ENCODE peak calls at places on chromosomes 11 and 22, in four cellular contexts. M is adrenal gland, K is brain microvascular endothelial cell, S is tibial nerve. N is an unnamed sample.

GRCh38 chr11:15710593-15711260 is 596.0 kb downstream of the INSC start:
- DNase-seq in S (no peak), M (no peak), K (no peak), N (no peak)

GRCh38 chr11:126140106-126140931 is 71.1 kb downstream of the RPUSD4 start:
- DNase-seq in K (no peak), M (no peak), S (no peak), N (no peak)

GRCh38 chr22:18032455-18033101 is 8.2 kb upstream of the MICAL3 start:
- DNase-seq in S (no peak), M (no peak), K (peak; percentile 14), N (peak; percentile 81)

GRCh38 chr22:35349704-35350538 is 31.0 kb upstream of the HMOX1 start:
- DNase-seq in M (peak; percentile 62), K (no peak), S (no peak), N (peak; percentile 68)

GRCh38 chr11:42631223-42631843 is 680.5 kb upstream of the API5 start:
- DNase-seq in S (no peak), M (peak; percentile 36), K (peak; percentile 36), N (no peak)

GRCh38 chr11:82233211-82233610 is 500.5 kb downstream of the FAM181B start:
- DNase-seq in S (no peak), M (no peak), K (peak; percentile 9), N (no peak)

GRCh38 chr22:17235149-17235655 is 16.0 kb upstream of the ADA2 start:
- DNase-seq in S (no peak), M (no peak), K (no peak), N (no peak)

GRCh38 chr11:61152816-61153592 is 8.2 kb downstream of the VPS37C start:
- DNase-seq in S (no peak), K (peak; percentile 60), M (no peak), N (peak; percentile 64)

GRCh38 chr22:37581534-37581933 is 1.6 kb upstream of the LGALS2 start:
- DNase-seq in S (no peak), M (peak; percentile 60), K (no peak), N (no peak)

DNA sequence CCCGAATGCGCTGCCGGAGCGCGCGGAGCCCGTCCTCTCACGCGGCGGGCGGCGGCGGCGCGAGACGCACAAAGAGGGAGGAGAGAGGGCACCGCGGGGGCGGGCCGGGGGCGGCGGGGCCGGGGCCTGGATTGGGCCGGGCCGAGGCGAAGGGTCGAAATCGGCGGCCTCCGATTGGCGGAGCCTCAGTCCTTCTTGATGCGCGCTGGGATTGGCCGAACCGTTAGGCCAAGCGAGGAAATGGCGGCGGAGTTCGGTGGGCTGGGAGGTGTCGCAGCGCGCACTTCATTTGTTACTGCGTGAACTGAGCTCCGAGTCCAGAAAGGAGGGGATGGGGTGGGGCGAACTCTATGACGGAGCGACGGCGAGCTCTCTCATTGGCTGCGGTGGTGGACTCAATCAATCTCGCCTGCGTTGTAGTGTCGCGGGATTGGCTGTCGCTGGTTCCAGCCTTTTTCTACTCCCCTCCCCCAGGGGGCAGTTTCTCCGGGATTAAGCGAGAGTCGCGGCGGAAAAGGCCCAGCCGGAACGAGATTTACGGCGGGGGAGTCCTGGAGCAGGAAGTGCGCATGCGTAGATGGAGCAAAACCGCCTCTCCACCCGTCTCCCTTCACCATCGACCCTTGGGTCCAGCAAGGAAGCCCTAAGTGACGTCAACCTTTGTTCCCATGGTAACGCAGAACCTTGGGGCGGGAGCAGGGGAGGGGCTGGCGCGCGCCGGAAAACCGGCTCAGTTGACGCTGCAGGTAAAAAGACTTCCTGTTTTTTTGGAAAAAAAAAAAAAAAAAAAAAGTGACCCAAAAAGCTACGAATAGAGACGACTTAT is at the start of gene SF1:
- DNase-seq in S (peak; percentile 96), M (peak; percentile 99), K (peak; percentile 100), N (peak; percentile 99)
- TF ChIP-seq CTCF in S (no peak), M (no peak), K (no peak), N (no peak)

GRCh38 chr11:43923327-43924111 is 18.9 kb upstream of the C11orf96 start:
- DNase-seq in M (peak; percentile 77), K (peak; percentile 73), S (peak; percentile 46), N (peak; percentile 85)
- H3K4me3 ChIP-seq in M (no peak overlapping the region), K (no peak overlapping the region), S (no peak overlapping the region), N (no peak overlapping the region)

GRCh38 chr11:32188785-32189184 is 97.9 kb downstream of the RCN1 start:
- DNase-seq in S (no peak), K (no peak), M (no peak), N (no peak)
- TF ChIP-seq CTCF in S (no peak), K (peak; percentile 27), M (no peak), N (no peak)

GRCh38 chr22:29030016-29030617 is 31.5 kb downstream of the C22orf31 start:
- DNase-seq in S (no peak), K (no peak), M (no peak), N (no peak)
- H3K4me3 ChIP-seq in S (peak overlapping the region; percentile 53), K (peak overlapping the region; percentile 54), M (peak overlapping the region; percentile 34), N (peak overlapping the region; percentile 41)

DNA sequence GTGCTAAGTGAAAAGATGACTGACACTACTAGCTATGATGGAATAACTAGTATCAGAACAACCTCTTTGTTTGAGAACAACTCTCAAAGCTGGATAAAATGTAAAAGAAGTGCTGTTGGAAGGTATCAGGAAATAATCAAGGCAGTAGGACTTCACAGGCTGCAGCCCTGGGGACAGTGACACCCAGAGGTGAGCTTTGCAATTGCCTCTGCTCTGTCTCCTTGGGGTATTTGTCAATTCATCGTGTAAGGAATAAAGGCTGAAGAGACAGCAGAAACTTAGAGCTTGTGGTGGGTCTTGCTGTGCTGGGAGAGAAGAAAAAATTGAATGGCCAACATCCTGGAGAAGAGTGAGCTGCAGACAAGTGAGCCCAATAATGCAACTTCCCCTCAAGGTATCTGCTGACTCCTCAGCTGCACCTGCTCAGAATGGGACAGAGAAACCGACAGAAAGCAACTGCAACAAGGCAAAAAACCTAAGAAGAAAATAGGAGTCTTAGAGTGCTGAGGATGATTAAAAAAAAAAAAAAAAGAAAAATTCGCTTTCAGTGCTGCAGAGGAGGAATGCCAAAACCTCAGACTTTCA is 141.1 kb downstream of the RCN1 start:
- DNase-seq in M (no peak), K (peak; percentile 32), S (no peak), N (no peak)
- TF ChIP-seq CTCF in M (peak; percentile 8), K (peak; percentile 89), S (peak; percentile 9), N (peak; percentile 79)

N was measured in foreskin fibroblast.